ENCODE peak calls at places on chromosomes 1 and 21, in five cellular contexts. One of them, this sample, is unnamed.

GRCh38 chr1:168138134-168138533 is 1.4 kb upstream of the GPR161 start:
- DNase-seq in GM03348: no peak
- DNase-seq in AG04450: no peak
- DNase-seq in T-helper 17 cell: no peak
- DNase-seq in activated CD4-positive, alpha-beta T cell treated with anti-CD3 and anti-CD28 coated beads, Interleukin-2, amount 10 ng/mL, durations not matched to agents 7 days and 5 days: no peak
- DNase-seq in this sample: no peak

GRCh38 chr1:17270891-17271765 is 22.2 kb downstream of the PADI3 start:
- DNase-seq in GM03348: no peak
- DNase-seq in AG04450: no peak
- DNase-seq in T-helper 17 cell: no peak
- DNase-seq in activated CD4-positive, alpha-beta T cell treated with anti-CD3 and anti-CD28 coated beads, Interleukin-2, amount 10 ng/mL, durations not matched to agents 7 days and 5 days: no peak
- DNase-seq in this sample: no peak

GRCh38 chr1:225427249-225428065 is at the start of gene LBR:
- DNase-seq in GM03348: peak
- DNase-seq in AG04450: no peak
- DNase-seq in T-helper 17 cell: no peak
- DNase-seq in activated CD4-positive, alpha-beta T cell treated with anti-CD3 and anti-CD28 coated beads, Interleukin-2, amount 10 ng/mL, durations not matched to agents 7 days and 5 days: no peak
- DNase-seq in this sample: no peak

GRCh38 chr21:26280715-26281310 is 110.2 kb upstream of the APP start:
- DNase-seq in GM03348: no peak
- DNase-seq in AG04450: no peak
- DNase-seq in T-helper 17 cell: no peak
- DNase-seq in activated CD4-positive, alpha-beta T cell treated with anti-CD3 and anti-CD28 coated beads, Interleukin-2, amount 10 ng/mL, durations not matched to agents 7 days and 5 days: no peak
- DNase-seq in this sample: no peak

GRCh38 chr1:6245086-6245868 is 1.3 kb downstream of the HES3 start:
- DNase-seq in GM03348: peak
- DNase-seq in AG04450: peak
- DNase-seq in T-helper 17 cell: peak
- DNase-seq in activated CD4-positive, alpha-beta T cell treated with anti-CD3 and anti-CD28 coated beads, Interleukin-2, amount 10 ng/mL, durations not matched to agents 7 days and 5 days: peak
- DNase-seq in this sample: peak

GRCh38 chr1:24438423-24438901 is 22.9 kb downstream of the NIPAL3 start:
- DNase-seq in GM03348: peak
- DNase-seq in AG04450: no peak
- DNase-seq in T-helper 17 cell: no peak
- DNase-seq in activated CD4-positive, alpha-beta T cell treated with anti-CD3 and anti-CD28 coated beads, Interleukin-2, amount 10 ng/mL, durations not matched to agents 7 days and 5 days: no peak
- DNase-seq in this sample: no peak

GRCh38 chr21:29221259-29221744 is 77.4 kb upstream of the BACH1 start:
- DNase-seq in GM03348: no peak
- DNase-seq in AG04450: peak
- DNase-seq in T-helper 17 cell: no peak
- DNase-seq in activated CD4-positive, alpha-beta T cell treated with anti-CD3 and anti-CD28 coated beads, Interleukin-2, amount 10 ng/mL, durations not matched to agents 7 days and 5 days: no peak
- DNase-seq in this sample: no peak

GRCh38 chr1:3918966-3919611 is 19.0 kb upstream of the C1orf174 start:
- DNase-seq in GM03348: no peak
- DNase-seq in AG04450: no peak
- DNase-seq in T-helper 17 cell: no peak
- DNase-seq in activated CD4-positive, alpha-beta T cell treated with anti-CD3 and anti-CD28 coated beads, Interleukin-2, amount 10 ng/mL, durations not matched to agents 7 days and 5 days: no peak
- DNase-seq in this sample: no peak

GRCh38 chr1:236132420-236133046 is 9.8 kb upstream of the GPR137B start:
- DNase-seq in GM03348: no peak
- DNase-seq in AG04450: no peak
- DNase-seq in T-helper 17 cell: no peak
- DNase-seq in activated CD4-positive, alpha-beta T cell treated with anti-CD3 and anti-CD28 coated beads, Interleukin-2, amount 10 ng/mL, durations not matched to agents 7 days and 5 days: no peak
- DNase-seq in this sample: no peak

GRCh38 chr1:118825619-118826018 is 162.5 kb downstream of the TBX15 start:
- DNase-seq in GM03348: no peak
- DNase-seq in AG04450: no peak
- DNase-seq in T-helper 17 cell: no peak
- DNase-seq in activated CD4-positive, alpha-beta T cell treated with anti-CD3 and anti-CD28 coated beads, Interleukin-2, amount 10 ng/mL, durations not matched to agents 7 days and 5 days: no peak
- DNase-seq in this sample: no peak

GRCh38 chr1:160032165-160032827 is 506 bp upstream of the PIGM start:
- DNase-seq in GM03348: peak
- DNase-seq in AG04450: no peak
- DNase-seq in T-helper 17 cell: no peak
- DNase-seq in activated CD4-positive, alpha-beta T cell treated with anti-CD3 and anti-CD28 coated beads, Interleukin-2, amount 10 ng/mL, durations not matched to agents 7 days and 5 days: no peak
- DNase-seq in this sample: no peak

GRCh38 chr1:224704409-224704735 is 88.3 kb downstream of the CNIH3 start:
- DNase-seq in GM03348: no peak
- DNase-seq in AG04450: no peak
- DNase-seq in T-helper 17 cell: no peak
- DNase-seq in activated CD4-positive, alpha-beta T cell treated with anti-CD3 and anti-CD28 coated beads, Interleukin-2, amount 10 ng/mL, durations not matched to agents 7 days and 5 days: no peak
- DNase-seq in this sample: no peak

GRCh38 chr1:55050283-55050682 is 10.9 kb downstream of the PCSK9 start:
- DNase-seq in GM03348: peak
- DNase-seq in AG04450: no peak
- DNase-seq in T-helper 17 cell: no peak
- DNase-seq in activated CD4-positive, alpha-beta T cell treated with anti-CD3 and anti-CD28 coated beads, Interleukin-2, amount 10 ng/mL, durations not matched to agents 7 days and 5 days: no peak
- DNase-seq in this sample: no peak

GRCh38 chr1:206802401-206802800 is 30.1 kb upstream of the IL10 start:
- DNase-seq in GM03348: no peak
- DNase-seq in AG04450: no peak
- DNase-seq in T-helper 17 cell: no peak
- DNase-seq in activated CD4-positive, alpha-beta T cell treated with anti-CD3 and anti-CD28 coated beads, Interleukin-2, amount 10 ng/mL, durations not matched to agents 7 days and 5 days: no peak
- DNase-seq in this sample: no peak

GRCh38 chr1:21966247-21967000 is 10.4 kb upstream of the CELA3B start:
- DNase-seq in GM03348: peak
- DNase-seq in AG04450: no peak
- DNase-seq in T-helper 17 cell: no peak
- DNase-seq in activated CD4-positive, alpha-beta T cell treated with anti-CD3 and anti-CD28 coated beads, Interleukin-2, amount 10 ng/mL, durations not matched to agents 7 days and 5 days: no peak
- DNase-seq in this sample: no peak

GRCh38 chr21:26719750-26720149 is 125.5 kb downstream of the ADAMTS1 start:
- DNase-seq in GM03348: no peak
- DNase-seq in AG04450: no peak
- DNase-seq in T-helper 17 cell: no peak
- DNase-seq in activated CD4-positive, alpha-beta T cell treated with anti-CD3 and anti-CD28 coated beads, Interleukin-2, amount 10 ng/mL, durations not matched to agents 7 days and 5 days: no peak
- DNase-seq in this sample: no peak